ENCODE peak calls at places on chromosomes 4 and X, in nine cellular contexts. G, I, E, B, Q, O, V, M and L are unnamed samples.

GRCh38 chr4:113882668-113883067 is 96.8 kb downstream of the ARSJ start:
- DNase-seq in B (no peak), E (no peak), M (no peak), O (no peak), G (no peak), V (no peak), I (no peak), Q (no peak), L (no peak)

GRCh38 chrX:44224760-44225159 is 118.7 kb downstream of the EFHC2 start:
- DNase-seq in G (no peak), O (no peak), V (no peak), I (no peak), B (no peak), M (no peak), Q (no peak), E (no peak), L (no peak)

GRCh38 chr4:72429397-72429889 is 139.6 kb downstream of the ADAMTS3 start:
- DNase-seq in I (no peak), B (no peak), E (no peak), M (no peak), O (no peak), V (no peak), G (no peak), Q (no peak), L (no peak)

GRCh38 chrX:100368167-100368566 is 41.9 kb downstream of the PCDH19 start:
- DNase-seq in M (no peak), B (peak), G (peak), Q (no peak), O (peak), V (no peak), I (no peak), E (no peak), L (no peak)

GRCh38 chr4:54877006-54877405 is 219.2 kb downstream of the KIT start:
- DNase-seq in B (no peak), G (no peak), M (no peak), O (no peak), V (no peak), Q (no peak), I (no peak), E (no peak), L (no peak)

GRCh38 chrX:19751068-19751467 is 136.3 kb downstream of the SH3KBP1 start:
- DNase-seq in V (no peak), B (peak), I (no peak), E (no peak), M (no peak), O (no peak), G (peak), Q (no peak), L (no peak)

GRCh38 chr4:4327652-4328121 is 37.6 kb downstream of the ZBTB49 start:
- DNase-seq in B (no peak), V (no peak), G (peak), Q (no peak), E (peak), M (peak), I (no peak), O (peak), L (no peak)

GRCh38 chr4:126264839-126265238 is 950.1 kb downstream of the FAT4 start:
- DNase-seq in O (no peak), E (no peak), Q (no peak), I (no peak), G (no peak), V (no peak), B (no peak), M (no peak), L (no peak)

GRCh38 chr4:145979160-145979559 is 40.5 kb upstream of the ZNF827 start:
- DNase-seq in E (no peak), I (no peak), V (no peak), G (no peak), B (no peak), O (no peak), Q (no peak), M (no peak), L (no peak)

GRCh38 chr4:118352843-118353373 is at the start of gene PRSS12:
- DNase-seq in O (peak), V (peak), G (peak), M (peak), B (peak), I (peak), Q (no peak), E (no peak), L (peak)

GRCh38 chrX:53317365-53318069 is 36.1 kb upstream of the IQSEC2 start:
- DNase-seq in V (peak), O (peak), M (peak), I (peak), E (peak), G (peak), B (peak), Q (peak), L (peak)

GRCh38 chrX:68942141-68942540 is 113.3 kb downstream of the EFNB1 start:
- DNase-seq in O (no peak), Q (no peak), V (no peak), I (no peak), E (no peak), G (no peak), B (no peak), M (no peak), L (no peak)

GRCh38 chrX:347351-348117 is 28.9 kb upstream of the GTPBP6 start:
- DNase-seq in G (no peak), I (no peak), B (no peak), V (no peak), M (peak), Q (no peak), E (no peak), O (no peak), L (no peak)

GRCh38 chr4:107391630-107392028 is 328.4 kb downstream of the PAPSS1 start:
- DNase-seq in M (no peak), G (no peak), B (no peak), I (no peak), E (no peak), V (no peak), O (no peak), Q (no peak), L (no peak)

GRCh38 chr4:107389965-107390364 is 330.1 kb downstream of the PAPSS1 start:
- DNase-seq in M (no peak), V (no peak), Q (no peak), O (no peak), E (no peak), G (no peak), B (no peak), I (no peak), L (no peak)

GRCh38 chr4:107392380-107392779 is 327.7 kb downstream of the PAPSS1 start:
- DNase-seq in Q (no peak), V (no peak), I (no peak), O (no peak), G (no peak), M (no peak), E (no peak), B (no peak), L (no peak)

GRCh38 chr4:107391009-107391629 is 328.9 kb downstream of the PAPSS1 start:
- DNase-seq in Q (no peak), M (no peak), G (no peak), V (no peak), E (no peak), I (no peak), O (no peak), B (no peak), L (no peak)

GRCh38 chr4:107392951-107393350 is 327.1 kb downstream of the PAPSS1 start:
- DNase-seq in V (no peak), E (no peak), O (no peak), I (no peak), M (no peak), G (no peak), Q (peak), B (no peak), L (peak)
- H3K27ac ChIP-seq in V (no peak), E (no peak), O (no peak), I (no peak), M (no peak), G (no peak), Q (no peak), B (no peak), L (no peak)

DNA sequence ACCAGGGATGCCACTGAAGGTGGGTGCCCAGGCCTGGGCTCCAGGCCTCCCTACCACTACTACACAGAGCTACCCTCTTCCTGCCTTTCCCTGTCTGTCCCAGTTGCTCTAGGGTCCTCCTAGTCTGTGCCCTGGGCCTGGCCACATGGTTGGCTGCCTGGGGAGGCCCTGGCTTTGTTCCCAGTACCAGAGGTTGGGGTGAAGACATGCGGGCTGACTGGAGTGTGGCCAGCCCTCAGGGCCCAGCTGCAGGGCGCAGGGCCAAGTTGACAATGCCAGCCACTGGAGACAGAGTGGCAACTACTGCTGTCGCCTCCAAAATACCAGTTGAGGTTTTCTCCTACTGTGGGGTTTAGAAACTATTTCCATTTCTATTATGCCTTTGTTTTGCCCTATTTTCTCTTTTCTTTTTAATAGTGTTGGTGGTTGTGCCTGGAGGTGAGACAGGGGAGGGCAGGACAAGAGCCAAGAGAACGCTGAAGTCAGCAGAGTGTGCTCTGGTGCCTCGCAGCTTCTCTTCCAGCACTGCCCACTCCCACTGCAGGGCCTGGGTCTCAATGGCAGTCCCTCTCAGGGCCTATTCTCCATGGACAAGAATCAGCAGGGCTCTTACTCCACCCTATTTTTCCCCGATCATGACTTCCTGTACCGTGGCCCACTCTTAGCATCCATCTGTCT is 32.2 kb upstream of the XPNPEP2 start:
- DNase-seq in O (no peak), Q (no peak), E (peak), V (peak), I (no peak), M (peak), G (no peak), B (peak), L (no peak)
- H3K27ac ChIP-seq in O (no peak), Q (no peak), E (peak), V (no peak), I (no peak), M (peak), G (no peak), B (no peak), L (no peak)

DNA sequence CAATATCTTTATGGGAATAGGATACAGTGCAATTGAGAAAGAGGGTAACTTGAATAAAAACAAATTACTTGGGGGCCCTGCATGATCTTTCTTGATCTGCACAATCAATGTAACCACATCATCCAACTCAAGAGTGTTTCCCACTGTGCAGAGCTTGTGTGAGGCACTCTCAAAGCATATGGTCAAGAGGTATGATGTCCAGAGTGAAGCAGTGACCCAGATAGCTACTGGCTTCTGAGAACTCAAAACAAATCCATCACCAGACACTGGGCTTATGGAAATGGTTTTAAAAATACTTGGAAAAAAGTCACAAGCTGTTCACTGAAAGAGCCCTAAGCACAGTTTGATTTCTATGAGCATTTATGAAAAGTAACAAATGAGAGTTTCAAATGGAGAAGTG is 361.0 kb downstream of the GRXCR1 start:
- DNase-seq in Q (no peak), I (no peak), M (no peak), G (no peak), O (no peak), V (no peak), B (no peak), E (no peak), L (no peak)
- H3K27ac ChIP-seq in Q (no peak), I (no peak), M (no peak), G (no peak), O (no peak), V (no peak), B (no peak), E (no peak), L (no peak)

GRCh38 chrX:103063918-103064434 is at the start of gene BEX1:
- DNase-seq in O (no peak), E (no peak), G (peak), Q (no peak), M (no peak), V (no peak), I (no peak), B (no peak), L (no peak)

GRCh38 chrX:103063191-103063845 is 653 bp downstream of the BEX1 start:
- DNase-seq in M (no peak), I (no peak), B (peak), E (no peak), Q (no peak), O (no peak), V (no peak), G (peak), L (no peak)

GRCh38 chrX:103061486-103061885 is 2.5 kb downstream of the BEX1 start:
- DNase-seq in E (no peak), V (no peak), O (no peak), G (no peak), Q (no peak), I (no peak), M (no peak), B (no peak), L (no peak)

DNA sequence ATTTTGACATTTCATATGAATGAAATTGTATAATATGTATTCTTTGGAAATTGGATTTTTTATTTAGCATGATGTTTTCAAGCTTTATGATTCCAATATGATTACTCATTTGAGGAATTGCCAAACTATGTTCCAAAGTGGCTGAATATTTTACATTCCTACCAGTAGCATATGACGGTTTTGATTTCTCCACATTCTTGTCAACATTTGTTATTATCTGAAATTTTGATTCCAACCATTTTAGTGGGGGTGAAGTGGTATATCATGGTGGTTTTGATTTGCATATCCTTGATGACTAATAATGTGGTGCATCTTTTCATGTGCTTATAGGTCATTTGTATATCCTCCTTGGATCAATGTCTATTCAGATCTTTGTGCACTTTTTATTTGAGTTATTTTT is 2.6 kb upstream of the BEX1 start:
- DNase-seq in Q (no peak), B (no peak), G (no peak), O (no peak), I (no peak), V (no peak), M (no peak), E (no peak), L (no peak)
- H3K27ac ChIP-seq in Q (no peak), B (no peak), G (no peak), O (no peak), I (no peak), V (no peak), M (no peak), E (no peak), L (no peak)

GRCh38 chrX:119624951-119625668 is 18.9 kb upstream of the NKRF start:
- DNase-seq in B (no peak), G (no peak), I (no peak), Q (no peak), O (no peak), V (no peak), E (no peak), M (no peak), L (no peak)
- H3K27ac ChIP-seq in B (no peak), G (no peak), I (no peak), Q (no peak), O (no peak), V (no peak), E (no peak), M (no peak), L (no peak)

GRCh38 chr4:74156521-74156920 is 1.4 kb upstream of the MTHFD2L start:
- DNase-seq in E (no peak), V (no peak), Q (no peak), I (no peak), O (no peak), M (no peak), B (no peak), G (no peak), L (no peak)
- H3K27ac ChIP-seq in E (no peak), V (no peak), Q (no peak), I (no peak), O (peak), M (no peak), B (no peak), G (no peak), L (no peak)

GRCh38 chrX:41047878-41048534 is 37.2 kb upstream of the USP9X start:
- DNase-seq in M (no peak), O (peak), G (no peak), E (no peak), B (no peak), V (no peak), Q (no peak), I (no peak), L (no peak)
- H3K27ac ChIP-seq in M (no peak), O (peak), G (no peak), E (no peak), B (no peak), V (no peak), Q (no peak), I (no peak), L (no peak)